ENCODE peak calls at places on chromosomes 7 and 10, in seven cellular contexts. F is IMR-90, E is neuronal stem cell, M is H9, V is mesenchymal stem cell, G is H1, X is mesendoderm. P is an unnamed sample. For H3K79me1, the result is how much of the 10 kb centered on the place peaks cover.

GRCh38 chr10:117946525-117947070 is 100.1 kb downstream of the RAB11FIP2 start:
- DNase-seq in X (no peak), V (no peak), F (peak), G (no peak), M (no peak), E (no peak), P (no peak)

GRCh38 chr7:3092468-3092867 is 48.8 kb upstream of the CARD11 start:
- DNase-seq in M (no peak), F (peak), G (no peak), V (no peak), E (no peak), X (no peak), P (no peak)

GRCh38 chr10:50554381-50554994 is 69.3 kb downstream of the SGMS1 start:
- DNase-seq in V (no peak), M (no peak), G (no peak), F (no peak), X (no peak), E (no peak), P (no peak)

GRCh38 chr7:38312776-38313175 is 39.3 kb upstream of the TARP start:
- DNase-seq in V (peak), M (no peak), E (no peak), G (no peak), F (no peak), X (no peak), P (no peak)

GRCh38 chr7:141167376-141167964 is 93.6 kb downstream of the TMEM178B start:
- DNase-seq in E (no peak), G (no peak), X (no peak), V (no peak), M (no peak), F (no peak), P (no peak)

GRCh38 chr10:69685802-69686585 is 55.9 kb downstream of the FAM241B start:
- DNase-seq in F (peak), X (no peak), G (no peak), E (no peak), M (no peak), V (no peak), P (peak)

GRCh38 chr10:34598972-34599371 is 216.1 kb downstream of the PARD3 start:
- DNase-seq in X (no peak), G (no peak), V (peak), F (peak), E (no peak), M (no peak), P (no peak)

GRCh38 chr7:100190059-100190711 is 12.5 kb downstream of the STAG3 start:
- DNase-seq in V (peak), E (no peak), G (no peak), X (peak), F (peak), M (no peak), P (peak)

GRCh38 chr10:43706166-43706565 is 57.5 kb upstream of the ZNF32 start:
- DNase-seq in M (peak), F (no peak), X (no peak), G (no peak), E (no peak), V (no peak), P (peak)

GRCh38 chr7:101968720-101969466 is 151.5 kb downstream of the CUX1 start:
- DNase-seq in V (no peak), M (no peak), E (no peak), F (no peak), G (no peak), X (no peak), P (no peak)

GRCh38 chr10:72274730-72275350 is 1.1 kb downstream of the DDIT4 start:
- DNase-seq in M (peak), F (peak), V (peak), G (no peak), E (no peak), X (peak), P (no peak)

DNA sequence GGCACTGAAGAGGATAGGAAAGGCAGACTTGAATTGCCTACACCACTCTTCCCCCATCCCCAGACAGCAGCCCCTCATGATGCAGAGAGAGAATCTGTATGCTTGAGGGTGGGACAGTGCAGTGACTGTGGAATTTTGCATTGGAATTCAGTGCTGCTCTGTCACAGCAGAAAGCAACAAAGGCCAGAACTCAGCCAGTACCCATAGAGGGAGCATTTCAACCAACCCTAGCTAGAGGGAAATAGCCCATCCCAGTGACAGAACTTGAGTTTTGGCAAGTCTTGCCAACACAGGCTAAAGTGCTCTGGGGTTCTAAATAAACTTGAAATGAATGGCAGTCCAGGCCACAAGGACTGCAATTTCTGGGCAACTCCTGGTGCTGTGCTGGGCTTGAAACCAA is 80.4 kb downstream of the TES start:
- DNase-seq in F (no peak), X (peak), E (no peak), G (no peak), M (peak), V (no peak), P (peak)
- H2AK5ac ChIP-seq in F (no peak), X (no peak), E (no peak), G (no peak), M (no peak), V (no peak), P (no peak)

GRCh38 chr7:157220916-157221569 is 82.3 kb downstream of the UBE3C start:
- DNase-seq in G (no peak), V (no peak), X (no peak), M (no peak), F (no peak), E (no peak), P (no peak)
- H3K79me1 ChIP-seq in G (under half), V (under half), X (under half), M (under half), F (under half), E (under half), P (under half)

GRCh38 chr7:158343936-158344455 is 243.6 kb downstream of the PTPRN2 start:
- DNase-seq in F (no peak), E (no peak), V (no peak), G (no peak), X (no peak), M (peak), P (no peak)
- H2AK5ac ChIP-seq in F (no peak), E (no peak), V (no peak), G (no peak), X (no peak), M (no peak), P (no peak)

GRCh38 chr7:122200888-122201287 is 56.8 kb upstream of the AASS start:
- DNase-seq in E (no peak), X (no peak), G (no peak), M (no peak), V (no peak), F (no peak), P (no peak)

GRCh38 chr7:122199171-122199570 is 55.1 kb upstream of the AASS start:
- DNase-seq in M (no peak), G (no peak), E (no peak), V (peak), F (no peak), X (no peak), P (peak)

GRCh38 chr7:122198581-122198980 is 54.5 kb upstream of the AASS start:
- DNase-seq in V (no peak), E (no peak), X (peak), M (no peak), G (no peak), F (no peak), P (peak)

GRCh38 chr7:122206985-122207384 is 62.9 kb upstream of the AASS start:
- DNase-seq in F (no peak), M (no peak), G (no peak), X (no peak), E (no peak), V (no peak), P (no peak)

DNA sequence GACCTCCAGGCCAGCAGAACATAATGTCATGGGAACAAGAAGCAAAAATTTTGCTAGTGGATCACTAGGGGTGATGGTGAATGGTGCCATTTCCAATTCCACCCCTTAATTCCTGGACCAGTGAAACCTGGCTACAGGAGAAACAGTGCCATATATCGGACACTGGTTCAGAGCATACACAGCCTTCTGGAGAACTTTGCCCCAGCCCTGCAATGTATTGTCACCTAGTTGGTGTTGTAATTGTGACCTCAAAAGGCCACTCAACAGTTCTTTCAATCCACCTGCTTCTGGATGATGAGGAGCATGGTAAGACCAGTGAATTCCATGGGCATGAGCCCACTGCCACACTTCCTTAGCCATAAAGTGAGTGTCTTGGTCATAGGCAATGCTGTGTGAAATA is 59.8 kb upstream of the AASS start:
- DNase-seq in E (no peak), M (no peak), X (no peak), F (no peak), V (no peak), G (no peak), P (no peak)
- H3K79me1 ChIP-seq in E (under half), M (under half), X (under half), F (under half), V (under half), G (under half), P (under half)

DNA sequence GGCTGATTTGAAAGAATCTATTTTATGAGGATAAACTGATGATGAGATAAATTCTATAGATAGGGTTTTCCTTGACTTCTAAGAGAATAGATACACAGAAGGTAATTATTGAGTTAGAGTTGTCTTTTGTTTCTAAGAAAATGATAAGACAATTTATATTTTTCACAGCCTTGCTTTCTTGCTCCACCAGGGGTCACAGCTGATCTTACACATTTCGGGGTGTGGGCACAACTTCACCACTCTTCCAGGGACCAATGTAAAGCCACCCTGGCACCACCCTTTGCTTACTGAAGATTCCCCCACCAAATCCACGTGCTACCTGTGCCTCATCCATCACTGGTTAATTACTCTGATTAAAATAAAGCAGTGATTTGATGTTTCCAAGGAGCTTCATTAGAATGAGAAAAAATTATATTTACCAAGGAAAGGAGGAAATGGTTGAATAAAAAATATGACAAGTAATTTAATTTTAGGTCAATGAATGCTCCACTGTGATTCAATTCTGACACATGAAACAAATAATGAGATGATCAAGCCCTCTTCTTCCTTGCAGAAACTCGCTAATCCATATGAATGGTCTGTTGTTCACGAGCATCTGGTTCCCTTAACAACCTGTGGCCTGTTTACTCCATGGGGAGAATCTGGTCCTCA is 177.3 kb upstream of the TNS3 start:
- DNase-seq in M (no peak), X (no peak), F (no peak), E (no peak), V (no peak), G (no peak), P (no peak)
- H2AK5ac ChIP-seq in M (no peak), X (no peak), F (peak), E (no peak), V (peak), G (no peak), P (no peak)

GRCh38 chr7:29454899-29455451 is 108.7 kb upstream of the PRR15 start:
- DNase-seq in F (no peak), X (no peak), G (no peak), E (no peak), M (no peak), V (no peak), P (peak)

GRCh38 chr7:29453022-29453421 is 110.6 kb upstream of the PRR15 start:
- DNase-seq in M (no peak), G (no peak), E (no peak), V (no peak), F (no peak), X (no peak), P (no peak)

GRCh38 chr7:29457141-29457561 is 106.5 kb upstream of the PRR15 start:
- DNase-seq in G (no peak), X (peak), V (peak), M (no peak), E (peak), F (no peak), P (peak)

GRCh38 chr7:29457565-29457971 is 106.1 kb upstream of the PRR15 start:
- DNase-seq in V (peak), F (no peak), E (no peak), X (no peak), G (no peak), M (no peak), P (peak)

DNA sequence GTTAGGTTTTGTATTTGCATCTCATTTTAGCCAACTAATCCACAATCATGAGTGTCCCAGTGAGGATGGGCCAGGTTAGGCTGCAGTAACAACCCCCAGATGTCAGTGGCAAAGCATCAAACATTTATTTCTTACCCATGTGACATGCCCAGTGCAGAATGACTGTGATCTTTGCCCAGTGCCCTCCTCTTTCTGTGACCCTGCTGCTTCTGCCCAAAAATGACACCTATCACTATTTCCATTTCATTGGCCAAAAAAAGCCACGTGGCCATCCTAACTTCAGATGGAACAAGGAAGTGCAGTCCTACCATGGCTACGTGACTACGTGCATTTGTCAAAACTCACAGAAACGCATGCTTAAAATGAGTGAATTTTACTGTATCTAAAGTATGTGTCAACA is 109.2 kb upstream of the PRR15 start:
- DNase-seq in V (no peak), X (no peak), M (no peak), E (no peak), F (no peak), G (no peak), P (peak)
- H3K79me1 ChIP-seq in V (under half), X (under half), M (under half), E (under half), F (under half), G (under half), P (under half)